ENCODE peak calls at places on chromosomes 5 and 9, in six cellular contexts. One of them, this sample, is unnamed.

GRCh38 chr5:14501353-14502162 is 80.0 kb upstream of the OTULINL start:
- DNase-seq in DND-41: no peak
- DNase-seq in tibial nerve: no peak
- DNase-seq in CD8-positive, alpha-beta T cell: no peak
- DNase-seq in A549: no peak
- DNase-seq in kidney: no peak
- DNase-seq in this sample: no peak

GRCh38 chr9:79489241-79490000 is 82.3 kb upstream of the TLE4 start:
- DNase-seq in DND-41: no peak
- DNase-seq in tibial nerve: peak
- DNase-seq in CD8-positive, alpha-beta T cell: no peak
- DNase-seq in A549: peak
- DNase-seq in kidney: peak
- DNase-seq in this sample: no peak

GRCh38 chr9:75161116-75161857 is 73.0 kb downstream of the OSTF1 start:
- DNase-seq in DND-41: no peak
- DNase-seq in tibial nerve: no peak
- DNase-seq in CD8-positive, alpha-beta T cell: no peak
- DNase-seq in A549: no peak
- DNase-seq in kidney: no peak
- DNase-seq in this sample: no peak

GRCh38 chr5:175443514-175444059 is 395 bp downstream of the DRD1 start:
- DNase-seq in DND-41: no peak
- DNase-seq in tibial nerve: no peak
- DNase-seq in CD8-positive, alpha-beta T cell: no peak
- DNase-seq in A549: peak
- DNase-seq in kidney: peak
- DNase-seq in this sample: no peak

GRCh38 chr5:89268460-89268859 is 385.5 kb upstream of the MEF2C start:
- DNase-seq in DND-41: no peak
- DNase-seq in tibial nerve: no peak
- DNase-seq in CD8-positive, alpha-beta T cell: no peak
- DNase-seq in A549: no peak
- DNase-seq in kidney: no peak
- DNase-seq in this sample: no peak

GRCh38 chr5:56910123-56910951 is 941 bp downstream of the SETD9 start:
- DNase-seq in DND-41: no peak
- DNase-seq in tibial nerve: peak
- DNase-seq in CD8-positive, alpha-beta T cell: peak
- DNase-seq in A549: no peak
- DNase-seq in kidney: peak
- DNase-seq in this sample: no peak

GRCh38 chr5:81751836-81752643 is 1.1 kb upstream of the SSBP2 start:
- DNase-seq in DND-41: no peak
- DNase-seq in tibial nerve: peak
- DNase-seq in CD8-positive, alpha-beta T cell: no peak
- DNase-seq in A549: no peak
- DNase-seq in kidney: peak
- DNase-seq in this sample: no peak

GRCh38 chr5:10933141-10933540 is 172.1 kb upstream of the DAP start:
- DNase-seq in DND-41: no peak
- DNase-seq in tibial nerve: no peak
- DNase-seq in CD8-positive, alpha-beta T cell: no peak
- DNase-seq in A549: no peak
- DNase-seq in kidney: no peak
- DNase-seq in this sample: no peak

DNA sequence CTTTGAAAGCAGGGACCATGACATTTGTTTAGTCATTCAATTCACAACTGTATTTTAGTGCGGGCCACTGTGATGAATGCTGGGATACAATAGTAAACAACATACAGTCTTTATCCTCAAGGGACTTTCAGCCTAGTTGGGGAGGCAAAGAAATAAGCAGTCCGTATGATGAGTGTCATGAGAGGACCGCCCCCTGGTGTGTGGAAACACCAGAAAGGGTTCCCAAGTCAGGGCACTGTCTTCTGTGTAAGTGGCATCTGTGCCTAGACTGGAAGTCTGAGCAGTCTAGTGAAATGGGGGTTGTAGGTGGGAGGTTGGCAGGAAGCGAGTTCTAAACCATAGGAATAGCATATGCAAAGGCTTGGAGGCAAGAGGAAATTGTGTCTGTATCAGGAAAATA is 6.8 kb downstream of the C9orf43 start:
- DNase-seq in DND-41: no peak
- DNase-seq in tibial nerve: no peak
- DNase-seq in CD8-positive, alpha-beta T cell: no peak
- DNase-seq in A549: no peak
- DNase-seq in kidney: no peak
- DNase-seq in this sample: no peak
- TF ChIP-seq CTCF in DND-41: no peak
- TF ChIP-seq CTCF in tibial nerve: no peak
- TF ChIP-seq CTCF in CD8-positive, alpha-beta T cell: no peak
- TF ChIP-seq CTCF in A549: no peak
- TF ChIP-seq CTCF in kidney: no peak
- TF ChIP-seq CTCF in this sample: no peak

GRCh38 chr5:129099184-129099570 is 4.6 kb downstream of the ISOC1 start:
- DNase-seq in DND-41: no peak
- DNase-seq in tibial nerve: no peak
- DNase-seq in CD8-positive, alpha-beta T cell: no peak
- DNase-seq in A549: no peak
- DNase-seq in kidney: no peak
- DNase-seq in this sample: no peak

GRCh38 chr5:129096382-129096991 is 1.9 kb downstream of the ISOC1 start:
- DNase-seq in DND-41: no peak
- DNase-seq in tibial nerve: no peak
- DNase-seq in CD8-positive, alpha-beta T cell: no peak
- DNase-seq in A549: peak
- DNase-seq in kidney: no peak
- DNase-seq in this sample: no peak

GRCh38 chr5:129097498-129098296 is 3.1 kb downstream of the ISOC1 start:
- DNase-seq in DND-41: no peak
- DNase-seq in tibial nerve: no peak
- DNase-seq in CD8-positive, alpha-beta T cell: no peak
- DNase-seq in A549: no peak
- DNase-seq in kidney: no peak
- DNase-seq in this sample: no peak

GRCh38 chr5:129101794-129102193 is 7.2 kb downstream of the ISOC1 start:
- DNase-seq in DND-41: no peak
- DNase-seq in tibial nerve: no peak
- DNase-seq in CD8-positive, alpha-beta T cell: no peak
- DNase-seq in A549: no peak
- DNase-seq in kidney: no peak
- DNase-seq in this sample: no peak

DNA sequence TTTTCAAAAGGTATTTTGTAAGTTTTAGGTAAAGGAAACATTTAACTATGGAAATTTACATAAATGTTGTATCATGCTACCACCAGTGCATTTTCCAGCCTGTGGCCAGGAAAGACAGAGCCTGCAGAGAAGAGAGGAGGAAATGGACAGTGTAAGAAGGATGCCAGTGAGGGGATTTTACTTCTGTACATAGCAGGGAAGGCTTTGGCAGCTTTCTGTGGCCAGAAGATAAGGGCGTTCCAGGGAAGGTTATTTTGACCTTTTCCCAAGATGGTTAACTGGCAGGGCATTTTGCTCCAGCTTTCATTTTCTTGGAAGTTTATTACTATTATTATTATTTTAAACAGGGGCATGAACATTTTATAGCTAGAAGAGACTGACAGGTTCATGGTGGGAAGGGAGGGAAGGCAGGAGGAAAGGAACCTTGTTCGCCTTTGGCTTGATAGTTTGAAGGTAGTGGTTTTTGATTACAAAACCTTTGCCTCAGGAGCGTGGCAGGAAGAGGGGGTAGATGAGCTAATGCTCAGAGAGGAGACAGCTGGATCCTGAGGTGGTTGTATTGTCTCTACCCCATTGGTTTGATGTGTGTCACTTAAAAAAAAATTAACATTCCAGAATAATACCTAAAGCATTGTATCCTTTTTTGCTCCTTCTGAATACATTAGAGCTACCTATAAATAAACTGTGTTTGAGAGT is 4.1 kb downstream of the ISOC1 start:
- DNase-seq in DND-41: peak
- DNase-seq in tibial nerve: no peak
- DNase-seq in CD8-positive, alpha-beta T cell: no peak
- DNase-seq in A549: no peak
- DNase-seq in kidney: no peak
- DNase-seq in this sample: no peak
- H3K4me3 ChIP-seq in DND-41: no peak
- H3K4me3 ChIP-seq in tibial nerve: no peak
- H3K4me3 ChIP-seq in CD8-positive, alpha-beta T cell: no peak
- H3K4me3 ChIP-seq in A549: no peak
- H3K4me3 ChIP-seq in kidney: no peak
- H3K4me3 ChIP-seq in this sample: no peak

GRCh38 chr9:92486371-92486770 is 4.1 kb upstream of the ASPN start:
- DNase-seq in DND-41: no peak
- DNase-seq in tibial nerve: no peak
- DNase-seq in CD8-positive, alpha-beta T cell: no peak
- DNase-seq in A549: no peak
- DNase-seq in kidney: no peak
- DNase-seq in this sample: no peak
- H3K27ac ChIP-seq in DND-41: no peak
- H3K27ac ChIP-seq in tibial nerve: no peak
- H3K27ac ChIP-seq in CD8-positive, alpha-beta T cell: no peak
- H3K27ac ChIP-seq in A549: no peak
- H3K27ac ChIP-seq in kidney: no peak
- H3K27ac ChIP-seq in this sample: peak

DNA sequence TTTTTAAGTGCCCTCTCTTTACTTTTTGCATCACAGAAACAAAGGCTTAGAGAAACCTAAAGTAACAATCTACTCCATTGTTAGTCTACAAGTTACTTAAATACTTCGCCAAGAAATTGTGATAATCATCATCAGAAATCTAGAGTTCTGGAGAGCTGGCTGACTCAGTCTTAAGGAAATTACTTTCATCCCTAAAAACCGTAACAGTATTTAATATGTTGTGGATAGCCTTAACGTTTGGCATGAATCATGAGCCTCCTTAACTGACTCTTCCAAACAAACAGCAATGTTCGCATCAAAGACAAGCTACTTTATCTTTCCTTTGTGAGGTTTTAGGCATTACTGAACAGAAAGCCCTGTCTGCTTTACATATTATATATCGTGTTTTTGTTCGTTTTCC is 128.7 kb downstream of the NIPBL start:
- DNase-seq in DND-41: no peak
- DNase-seq in tibial nerve: no peak
- DNase-seq in CD8-positive, alpha-beta T cell: no peak
- DNase-seq in A549: no peak
- DNase-seq in kidney: no peak
- DNase-seq in this sample: no peak
- TF ChIP-seq CTCF in DND-41: no peak
- TF ChIP-seq CTCF in tibial nerve: no peak
- TF ChIP-seq CTCF in CD8-positive, alpha-beta T cell: no peak
- TF ChIP-seq CTCF in A549: no peak
- TF ChIP-seq CTCF in kidney: no peak
- TF ChIP-seq CTCF in this sample: no peak

GRCh38 chr9:135960328-135961276 is 571 bp downstream of the UBAC1 start:
- DNase-seq in DND-41: no peak
- DNase-seq in tibial nerve: peak
- DNase-seq in CD8-positive, alpha-beta T cell: no peak
- DNase-seq in A549: peak
- DNase-seq in kidney: no peak
- DNase-seq in this sample: no peak

GRCh38 chr9:135963338-135963737 is 2.2 kb upstream of the UBAC1 start:
- DNase-seq in DND-41: no peak
- DNase-seq in tibial nerve: no peak
- DNase-seq in CD8-positive, alpha-beta T cell: no peak
- DNase-seq in A549: no peak
- DNase-seq in kidney: no peak
- DNase-seq in this sample: no peak

GRCh38 chr9:135962696-135963307 is 1.6 kb upstream of the UBAC1 start:
- DNase-seq in DND-41: no peak
- DNase-seq in tibial nerve: no peak
- DNase-seq in CD8-positive, alpha-beta T cell: no peak
- DNase-seq in A549: no peak
- DNase-seq in kidney: no peak
- DNase-seq in this sample: no peak

GRCh38 chr9:135961277-135961705 is at the start of gene UBAC1:
- DNase-seq in DND-41: peak
- DNase-seq in tibial nerve: peak
- DNase-seq in CD8-positive, alpha-beta T cell: peak
- DNase-seq in A549: peak
- DNase-seq in kidney: peak
- DNase-seq in this sample: peak

DNA sequence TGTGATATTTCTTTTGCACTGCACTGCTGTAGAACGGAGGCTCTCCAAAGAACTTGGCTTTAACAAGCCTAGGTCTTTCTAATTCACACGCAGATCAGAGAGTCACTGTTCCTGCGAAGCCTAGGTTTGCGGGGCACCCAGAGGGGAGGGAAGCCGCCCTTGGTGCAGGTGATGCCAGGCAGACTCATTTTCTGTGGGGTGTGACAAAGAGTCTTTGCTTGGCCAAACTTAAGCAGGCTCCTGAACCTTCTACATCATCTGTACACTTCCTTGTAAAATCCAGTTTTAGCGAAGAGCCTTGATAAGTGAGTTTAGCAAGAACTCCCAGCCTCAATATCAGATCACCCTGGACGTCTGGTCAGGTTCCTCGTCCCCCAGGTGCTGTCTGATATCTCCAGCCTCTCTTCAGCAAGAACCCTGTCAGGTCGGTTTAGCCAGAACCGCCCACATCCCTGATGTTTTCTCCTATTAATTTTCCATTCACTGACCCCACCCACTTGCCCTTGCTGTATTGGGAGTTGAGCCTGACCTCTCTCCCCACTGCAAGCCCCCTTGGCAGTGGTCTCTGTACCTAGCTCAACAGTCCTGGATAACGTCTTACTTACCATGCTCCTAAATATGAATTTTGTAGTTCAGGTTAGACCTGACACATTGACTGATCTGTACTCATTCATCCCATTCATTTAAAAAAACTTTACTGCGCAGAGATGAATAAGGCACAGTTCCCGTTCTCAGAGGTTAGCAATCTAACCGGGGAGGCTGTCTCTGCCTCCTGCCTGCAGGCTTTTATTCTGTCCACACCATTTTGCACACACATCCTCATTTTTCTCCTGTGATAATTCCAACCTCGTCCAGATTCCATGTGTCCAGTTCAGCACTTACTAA is 880 bp upstream of the UBAC1 start:
- DNase-seq in DND-41: no peak
- DNase-seq in tibial nerve: no peak
- DNase-seq in CD8-positive, alpha-beta T cell: no peak
- DNase-seq in A549: no peak
- DNase-seq in kidney: no peak
- DNase-seq in this sample: no peak
- H3K4me3 ChIP-seq in DND-41: no peak
- H3K4me3 ChIP-seq in tibial nerve: no peak
- H3K4me3 ChIP-seq in CD8-positive, alpha-beta T cell: no peak
- H3K4me3 ChIP-seq in A549: peak
- H3K4me3 ChIP-seq in kidney: no peak
- H3K4me3 ChIP-seq in this sample: no peak

GRCh38 chr9:114097613-114098020 is 1.5 kb downstream of the KIF12 start:
- DNase-seq in DND-41: no peak
- DNase-seq in tibial nerve: no peak
- DNase-seq in CD8-positive, alpha-beta T cell: no peak
- DNase-seq in A549: no peak
- DNase-seq in kidney: no peak
- DNase-seq in this sample: no peak
- H3K27ac ChIP-seq in DND-41: no peak
- H3K27ac ChIP-seq in tibial nerve: no peak
- H3K27ac ChIP-seq in CD8-positive, alpha-beta T cell: no peak
- H3K27ac ChIP-seq in A549: peak
- H3K27ac ChIP-seq in kidney: no peak
- H3K27ac ChIP-seq in this sample: no peak